ENCODE peak calls at places on chromosomes 16 and 17, in four cellular contexts. U, M, L and S are unnamed samples. For H3K4me1, the result is how much of the 10 kb centered on the place peaks cover.

GRCh38 chr16:73414636-73415035 is 366.7 kb upstream of the ZFHX3 start:
- DNase-seq in U (no peak), M (no peak), L (no peak), S (no peak)

GRCh38 chr16:50502616-50503000 is 45.6 kb upstream of the NKD1 start:
- DNase-seq in U (no peak), M (no peak), L (no peak), S (no peak)

GRCh38 chr17:28745052-28745776 is 1.4 kb downstream of the TRAF4 start:
- DNase-seq in U (no peak), M (peak), L (peak), S (no peak)

GRCh38 chr17:66805567-66805966 is 29.4 kb upstream of the CACNG5 start:
- DNase-seq in U (no peak), M (peak), L (no peak), S (no peak)

GRCh38 chr16:85152414-85153030 is 40.2 kb upstream of the CIBAR2 start:
- DNase-seq in U (no peak), M (no peak), L (no peak), S (no peak)

GRCh38 chr16:17471745-17472075 is 950 bp upstream of the XYLT1 start:
- DNase-seq in U (no peak), M (no peak), L (no peak), S (no peak)

GRCh38 chr17:71941920-71942319 is 178.9 kb upstream of the SOX9 start:
- DNase-seq in U (no peak), M (no peak), L (no peak), S (no peak)

GRCh38 chr16:19241512-19241911 is 44.0 kb upstream of the CLEC19A start:
- DNase-seq in U (no peak), M (no peak), L (no peak), S (no peak)

GRCh38 chr17:27879987-27880608 is 13.1 kb downstream of the LYRM9 start:
- DNase-seq in U (no peak), M (peak), L (peak), S (peak)

GRCh38 chr16:1057252-1057932 is 15.2 kb upstream of the SSTR5 start:
- DNase-seq in U (no peak), M (peak), L (no peak), S (no peak)

GRCh38 chr17:8122923-8123694 is 797 bp downstream of the HES7 start:
- DNase-seq in U (no peak), M (no peak), L (no peak), S (no peak)

GRCh38 chr16:4354512-4355409 is 3.6 kb upstream of the PAM16 start:
- DNase-seq in U (no peak), M (no peak), L (no peak), S (no peak)

GRCh38 chr17:78103311-78103710 is 25.2 kb downstream of the TMC6 start:
- DNase-seq in U (no peak), M (no peak), L (no peak), S (no peak)

GRCh38 chr16:68284847-68285246 is 20.5 kb downstream of the SLC7A6 start:
- DNase-seq in U (no peak), M (no peak), L (no peak), S (no peak)

GRCh38 chr17:64532409-64532808 is 25.6 kb downstream of the CEP95 start:
- DNase-seq in U (no peak), M (no peak), L (no peak), S (no peak)

GRCh38 chr17:3935140-3935542 is 18.9 kb upstream of the P2RX1 start:
- DNase-seq in U (no peak), M (peak), L (peak), S (peak)

GRCh38 chr17:41942626-41943025 is 12.2 kb downstream of the ODAD4 start:
- DNase-seq in U (no peak), M (no peak), L (no peak), S (no peak)

GRCh38 chr17:44501866-44502265 is 1.3 kb downstream of the GPATCH8 start:
- DNase-seq in U (no peak), M (no peak), L (no peak), S (no peak)

GRCh38 chr17:4785311-4786110 is 653 bp downstream of the VMO1 start:
- DNase-seq in U (no peak), M (no peak), L (no peak), S (no peak)

DNA sequence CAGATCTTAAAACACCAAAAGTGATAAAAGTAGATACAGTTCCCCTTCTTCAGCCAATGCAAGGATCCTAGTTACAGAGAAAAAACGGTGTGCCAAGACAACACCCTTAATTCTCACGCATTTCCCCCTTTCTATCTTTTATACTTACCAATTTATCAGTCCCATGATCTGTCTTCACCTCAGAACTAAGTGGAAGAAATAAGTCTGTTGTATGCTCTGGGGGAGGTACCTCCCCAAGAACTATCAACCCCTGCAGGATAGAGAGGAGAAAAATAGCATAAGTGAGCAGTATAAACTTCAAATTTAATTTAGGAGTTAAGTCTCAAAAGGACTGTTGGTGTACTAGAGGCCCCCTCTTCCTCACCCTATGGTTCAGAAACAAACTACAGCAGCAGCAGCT is 83.2 kb downstream of the STH start:
- DNase-seq in U (no peak), M (no peak), L (no peak), S (no peak)
- H3K4me1 ChIP-seq in U (under half), M (half or more), L (under half), S (under half)

DNA sequence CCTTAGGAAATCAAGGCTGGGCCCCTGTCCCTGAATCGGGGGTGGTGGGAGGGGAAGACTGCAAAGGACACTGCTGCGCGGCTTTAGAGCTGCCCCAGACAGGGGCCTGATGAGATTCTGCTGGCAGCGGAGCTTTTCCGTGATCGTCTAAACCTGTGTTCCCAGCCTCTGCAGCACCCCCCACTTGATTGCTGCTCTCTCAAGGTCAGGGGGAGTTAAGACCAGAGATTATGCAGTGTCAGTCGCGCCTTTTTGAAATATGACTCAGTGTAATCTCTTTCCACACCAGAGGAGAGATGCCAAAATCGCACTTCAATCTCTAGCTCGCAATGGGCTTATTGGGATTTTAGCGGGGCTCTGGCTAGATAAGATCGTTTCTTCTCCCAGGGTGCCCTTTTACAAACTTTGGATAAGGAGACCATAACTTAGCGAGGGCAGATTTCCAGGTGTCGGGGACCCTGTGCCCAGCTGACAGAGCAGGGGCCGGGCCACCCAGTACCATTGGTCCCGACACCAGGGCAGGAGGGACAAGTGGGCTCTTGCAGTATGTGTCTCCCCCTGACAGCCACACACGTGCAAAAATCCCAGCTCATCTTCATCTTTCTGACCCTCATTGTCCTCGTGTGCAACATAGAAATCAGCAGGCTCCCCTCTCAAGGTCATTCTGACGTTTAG is 87.0 kb downstream of the IRX3 start:
- DNase-seq in U (no peak), M (no peak), L (no peak), S (no peak)
- H3K27ac ChIP-seq in U (no peak), M (no peak), L (no peak), S (no peak)

DNA sequence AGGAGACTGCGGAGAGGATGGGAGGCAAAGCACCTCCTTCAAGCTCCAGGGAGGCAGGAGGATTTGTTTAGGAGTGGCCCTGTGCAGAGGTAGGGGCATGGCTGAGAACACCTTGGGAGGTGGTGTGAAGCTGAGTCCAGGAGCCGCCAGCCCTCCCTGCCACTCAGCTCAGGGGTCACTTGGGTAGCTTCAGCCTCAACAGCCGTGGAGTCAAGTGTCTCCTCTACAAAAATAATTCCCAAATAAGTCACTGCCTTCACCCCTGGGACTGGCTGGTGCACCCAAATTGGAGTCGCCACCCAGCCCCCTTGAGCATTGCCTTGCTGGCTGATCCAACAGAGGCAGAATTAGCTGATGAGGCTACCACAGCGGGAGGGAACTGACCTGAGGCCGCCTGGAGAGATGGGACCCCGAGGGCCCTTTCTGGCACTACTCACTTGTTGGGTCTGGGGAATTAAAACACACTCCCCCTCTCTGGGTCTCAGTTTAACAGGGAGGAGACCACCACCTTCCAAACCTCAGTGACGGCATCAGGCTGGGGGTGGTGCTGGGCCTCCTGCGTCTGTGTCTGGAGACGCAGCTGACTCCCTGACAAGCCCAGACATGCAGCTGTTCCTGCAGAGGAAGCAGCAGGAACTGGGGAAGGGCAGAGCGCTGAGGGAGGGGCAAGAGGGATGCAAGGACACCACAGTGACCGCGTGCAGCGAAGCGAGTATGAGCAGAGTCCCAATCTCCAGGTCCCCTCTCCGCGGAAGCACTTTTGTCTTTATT is 87.9 kb upstream of the TOB1 start:
- DNase-seq in U (no peak), M (peak), L (peak), S (no peak)
- TF ChIP-seq POLR2A in U (no peak), M (no peak), L (peak), S (no peak)

DNA sequence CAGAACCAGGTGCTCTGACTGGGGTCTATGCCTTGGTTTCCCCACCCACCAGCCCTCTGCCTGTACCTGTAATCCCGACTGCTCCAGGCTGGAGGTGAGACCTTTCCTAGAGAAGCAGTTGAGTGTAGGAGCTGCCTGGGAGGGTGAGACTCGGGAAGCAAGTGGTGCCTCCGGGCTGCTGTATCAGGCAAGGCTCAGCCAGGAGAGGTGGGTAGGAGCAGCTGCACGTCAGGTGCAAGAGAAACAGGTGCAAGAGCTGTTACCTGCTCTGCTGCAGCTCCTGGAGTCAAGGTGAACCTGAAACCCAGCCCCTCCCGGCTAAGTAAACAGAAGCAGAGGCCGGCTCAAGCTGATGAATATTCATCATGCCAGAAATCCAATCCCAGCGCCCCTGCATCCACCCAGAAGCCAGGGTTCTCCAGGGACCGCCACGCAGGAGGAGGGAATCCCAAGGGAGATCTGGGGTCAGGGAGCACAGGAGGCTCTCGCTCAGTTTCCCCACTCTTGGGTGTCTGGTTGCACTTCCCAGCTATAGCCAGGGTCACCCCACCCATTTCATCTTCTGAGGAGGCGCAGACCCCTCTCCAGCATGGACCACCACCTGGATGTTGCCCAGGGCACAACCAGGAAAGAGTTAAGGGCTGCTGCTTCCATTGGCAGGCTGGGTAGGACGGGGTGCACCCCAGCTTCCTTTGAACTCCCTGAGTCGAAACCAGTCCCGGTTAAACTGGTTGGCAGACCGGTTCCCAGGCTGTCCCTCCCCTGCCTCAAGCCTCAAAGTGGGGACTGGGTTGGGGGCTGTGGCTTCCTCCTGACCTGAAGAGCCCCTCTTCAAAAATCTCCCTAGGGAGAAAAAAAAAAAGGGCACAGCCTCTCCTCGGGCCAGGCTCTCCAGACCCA is at the start of gene PRR15L:
- DNase-seq in U (no peak), M (peak), L (no peak), S (no peak)
- H3K4me1 ChIP-seq in U (under half), M (half or more), L (under half), S (under half)

DNA sequence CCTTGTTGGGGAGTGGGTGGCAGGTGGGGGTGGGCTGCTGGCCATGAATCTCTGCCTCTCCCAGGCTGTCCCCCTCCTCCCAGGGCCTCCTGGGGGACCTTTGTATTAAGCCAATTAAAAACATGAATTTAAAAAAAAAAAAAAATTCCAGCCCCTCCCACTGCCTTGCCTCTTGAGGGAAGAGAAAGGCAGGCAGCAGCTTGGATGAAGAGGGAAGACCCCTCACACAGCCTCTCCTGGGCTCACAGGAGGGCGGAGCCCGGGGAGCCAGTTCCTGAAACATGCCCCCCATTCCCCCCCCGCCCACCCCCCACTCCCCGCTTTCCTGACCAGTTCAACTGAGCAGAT is 1.8 kb upstream of the TCAP start:
- DNase-seq in U (no peak), M (no peak), L (no peak), S (no peak)
- H3K27ac ChIP-seq in U (peak), M (no peak), L (peak), S (no peak)